ENCODE peak calls at places on chromosome 11, in five cellular contexts. I, L, A, R and B are unnamed samples.

GRCh38 chr11:46248270-46249102 is 29.0 kb upstream of the CREB3L1 start:
- DNase-seq in R (no peak), L (no peak), A (peak), I (no peak), B (no peak)

GRCh38 chr11:33701831-33702230 is 1.2 kb upstream of the C11orf91 start:
- DNase-seq in L (no peak), A (peak), R (no peak), I (no peak), B (no peak)

GRCh38 chr11:8098879-8099278 is 17.9 kb downstream of the TUB start:
- DNase-seq in I (no peak), A (peak), L (no peak), R (no peak), B (no peak)

GRCh38 chr11:10478574-10479550 is 23.8 kb downstream of the AMPD3 start:
- DNase-seq in R (no peak), I (no peak), A (no peak), L (no peak), B (no peak)

GRCh38 chr11:111120691-111121090 is 124.8 kb upstream of the POU2AF2 start:
- DNase-seq in L (no peak), A (no peak), R (no peak), I (no peak), B (no peak)

GRCh38 chr11:116558504-116559252 is 214.1 kb downstream of the BUD13 start:
- DNase-seq in A (peak), I (no peak), L (no peak), R (no peak), B (no peak)

GRCh38 chr11:77090373-77091111 is 12.1 kb upstream of the OMP start:
- DNase-seq in I (no peak), A (no peak), R (no peak), L (no peak), B (no peak)

GRCh38 chr11:409008-409599 is 5.7 kb downstream of the SIGIRR start:
- DNase-seq in R (no peak), A (no peak), I (no peak), L (no peak), B (peak)

GRCh38 chr11:6345356-6345755 is 25.1 kb upstream of the CAVIN3 start:
- DNase-seq in I (no peak), R (no peak), A (no peak), L (no peak), B (no peak)

GRCh38 chr11:126146454-126147192 is 64.8 kb downstream of the RPUSD4 start:
- DNase-seq in A (no peak), L (no peak), I (no peak), R (peak), B (no peak)

GRCh38 chr11:74685905-74686304 is 45.3 kb downstream of the CHRDL2 start:
- DNase-seq in L (no peak), A (no peak), I (no peak), R (no peak), B (no peak)

GRCh38 chr11:122209619-122210377 is 93.8 kb upstream of the BLID start:
- DNase-seq in A (peak), I (no peak), L (no peak), R (no peak), B (no peak)

GRCh38 chr11:13448876-13449275 is 14.1 kb downstream of the BTBD10 start:
- DNase-seq in R (no peak), I (no peak), L (peak), A (no peak), B (no peak)

GRCh38 chr11:128848815-128849455 is 18.2 kb downstream of the KCNJ1 start:
- DNase-seq in I (no peak), A (peak), R (peak), L (peak), B (no peak)